ENCODE peak calls at places on chromosomes 3 and 15, in eight cellular contexts. J is stimulated activated naive CD8-positive, alpha-beta T cell treated with anti-CD3 and anti-CD28 coated beads, Interleukin-15, amount 100 ng/mL, for 72 hours; O is colonic mucosa; R is heart left ventricle; Q is activated T-cell treated with anti-CD3 and anti-CD28 coated beads, Interleukin-2, amount 50 U/mL, for 48 hours; C is osteocyte; V is stimulated activated CD4-positive, alpha-beta T cell treated with anti-CD3 and anti-CD28 coated beads, Interleukin-1b, Interleukin-23, amount 100 ng/mL, for 24 hours; X is neural progenitor cell. W is an unnamed sample.
A peak's percentile ranks its signal among the peaks of the same experiment; 100 is the strongest.

GRCh38 chr15:58348095-58348812 is 83.5 kb upstream of the LIPC start:
- DNase-seq in C (no peak), J (no peak), X (no peak), R (no peak), O (no peak), V (no peak), Q (no peak), W (no peak)

GRCh38 chr15:31605467-31605931 is 278.9 kb downstream of the KLF13 start:
- DNase-seq in Q (no peak), V (no peak), R (no peak), J (no peak), C (no peak), O (no peak), X (peak; percentile 50), W (no peak)

GRCh38 chr3:124887996-124888298 is 782 bp upstream of the ITGB5 start:
- DNase-seq in R (no peak), X (no peak), O (no peak), J (no peak), C (no peak), V (no peak), Q (no peak), W (no peak)

GRCh38 chr15:78177447-78177873 is 28.3 kb downstream of the IDH3A start:
- DNase-seq in C (no peak), R (peak; percentile 43), Q (peak; percentile 58), X (peak; percentile 84), J (peak; percentile 29), O (peak; percentile 56), V (no peak), W (peak; percentile 35)

GRCh38 chr3:181920409-181920808 is 208.7 kb downstream of the SOX2 start:
- DNase-seq in Q (no peak), J (no peak), O (no peak), X (no peak), R (no peak), V (no peak), C (no peak), W (no peak)

GRCh38 chr3:159763466-159764210 is 225.0 kb upstream of the IL12A start:
- DNase-seq in X (peak; percentile 89), C (peak; percentile 90), J (peak; percentile 35), Q (peak; percentile 65), R (peak; percentile 90), O (peak; percentile 82), V (no peak), W (peak; percentile 69)

GRCh38 chr15:68930268-68931022 is at the start of gene SPESP1:
- DNase-seq in X (no peak), V (no peak), R (peak; percentile 68), O (peak; percentile 76), Q (peak; percentile 53), J (peak; percentile 52), C (no peak), W (peak; percentile 60)

GRCh38 chr15:57680021-57680420 is 26.5 kb upstream of the POLR2M start:
- DNase-seq in O (no peak), X (no peak), C (no peak), J (no peak), V (no peak), R (no peak), Q (no peak), W (no peak)

GRCh38 chr3:197083486-197083885 is 53.9 kb upstream of the MELTF start:
- DNase-seq in J (no peak), V (no peak), C (no peak), X (no peak), O (no peak), R (no peak), Q (peak; percentile 52), W (peak; percentile 3)

GRCh38 chr3:56835626-56836025 is 33.9 kb upstream of the ARHGEF3 start:
- DNase-seq in V (no peak), X (no peak), O (no peak), J (no peak), R (no peak), Q (no peak), C (no peak), W (no peak)

GRCh38 chr15:71538181-71538580 is 272.2 kb upstream of the NR2E3 start:
- DNase-seq in V (no peak), Q (no peak), J (no peak), R (no peak), O (no peak), X (no peak), C (no peak), W (no peak)

GRCh38 chr3:18237251-18238005 is 187.7 kb downstream of the SATB1 start:
- DNase-seq in C (no peak), X (no peak), R (no peak), O (no peak), Q (no peak), V (no peak), J (peak; percentile 14), W (no peak)

GRCh38 chr3:187616307-187616939 is 53.8 kb downstream of the SST start:
- DNase-seq in Q (peak; percentile 63), X (peak; percentile 76), J (peak; percentile 60), R (no peak), C (no peak), V (peak; percentile 26), O (peak; percentile 41), W (peak; percentile 53)

GRCh38 chr3:170204023-170204472 is 18.2 kb upstream of the PRKCI start:
- DNase-seq in V (no peak), R (no peak), C (no peak), O (no peak), Q (no peak), J (no peak), X (no peak), W (no peak)

GRCh38 chr3:120396469-120396868 is 47.3 kb upstream of the LRRC58 start:
- DNase-seq in C (no peak), X (no peak), O (no peak), V (no peak), J (no peak), Q (no peak), R (no peak), W (no peak)

GRCh38 chr3:126446791-126447190 is 28.9 kb downstream of the ZXDC start:
- DNase-seq in V (no peak), O (peak; percentile 9), Q (no peak), C (no peak), J (no peak), X (no peak), R (no peak), W (no peak)

GRCh38 chr3:62601238-62601856 is 228.0 kb upstream of the FEZF2 start:
- DNase-seq in J (no peak), Q (no peak), V (no peak), X (no peak), O (no peak), R (no peak), C (no peak), W (no peak)

GRCh38 chr15:92930776-92931175 is 30.7 kb downstream of the CHD2 start:
- DNase-seq in R (no peak), J (no peak), V (no peak), Q (no peak), O (no peak), C (no peak), X (no peak), W (no peak)

GRCh38 chr3:157438371-157438735 is 1.7 kb downstream of the PTX3 start:
- DNase-seq in V (no peak), O (no peak), Q (no peak), R (no peak), X (peak; percentile 71), J (no peak), C (no peak), W (no peak)

GRCh38 chr3:178436773-178437172 is 99.5 kb upstream of the KCNMB2 start:
- DNase-seq in V (no peak), O (no peak), C (no peak), Q (no peak), R (no peak), J (no peak), X (peak; percentile 37), W (no peak)

GRCh38 chr3:131193671-131194291 is 167.1 kb downstream of the NEK11 start:
- DNase-seq in V (no peak), J (no peak), X (no peak), Q (no peak), C (no peak), R (no peak), O (no peak), W (no peak)